ENCODE peak calls at places on chromosome 22, in eight cellular contexts. Q, S, P, A, X, B, C and R are unnamed samples.
A peak's percentile ranks its signal among the peaks of the same experiment; 100 is the strongest.

GRCh38 chr22:27201741-27202140 is 544.4 kb downstream of the MIAT start:
- DNase-seq in B (no peak), S (no peak), C (no peak), A (no peak), Q (no peak), P (no peak), X (no peak), R (no peak)

GRCh38 chr22:32775957-32776356 is 25.5 kb upstream of the TIMP3 start:
- DNase-seq in A (no peak), P (no peak), Q (no peak), X (no peak), S (no peak), C (no peak), B (no peak), R (no peak)

GRCh38 chr22:37274380-37274862 is 7.9 kb upstream of the CYTH4 start:
- DNase-seq in S (no peak), Q (no peak), X (peak; percentile 83), B (no peak), P (no peak), C (peak; percentile 48), A (peak; percentile 45), R (no peak)

GRCh38 chr22:42805016-42805997 is 51.8 kb downstream of the ARFGAP3 start:
- DNase-seq in P (no peak), Q (peak; percentile 64), C (peak; percentile 61), B (peak; percentile 69), X (no peak), A (peak; percentile 45), S (no peak), R (peak; percentile 63)

GRCh38 chr22:50074551-50075042 is 10.6 kb downstream of the MLC1 start:
- DNase-seq in A (no peak), P (no peak), S (no peak), B (peak; percentile 77), C (no peak), Q (peak; percentile 27), X (no peak), R (no peak)

GRCh38 chr22:39179401-39179827 is 26.9 kb upstream of the CBX7 start:
- DNase-seq in B (no peak), Q (no peak), A (no peak), P (no peak), X (peak; percentile 71), C (no peak), S (no peak), R (no peak)

GRCh38 chr22:39496131-39496838 is 5.8 kb upstream of the MIEF1 start:
- DNase-seq in A (peak; percentile 81), P (no peak), S (peak; percentile 84), C (peak; percentile 71), B (peak; percentile 89), Q (peak; percentile 43), X (peak; percentile 89), R (peak; percentile 64)

GRCh38 chr22:35352214-35353111 is 28.4 kb upstream of the HMOX1 start:
- DNase-seq in P (no peak), X (peak; percentile 94), S (no peak), C (peak; percentile 65), A (peak; percentile 92), Q (no peak), B (peak; percentile 70), R (peak; percentile 45)

GRCh38 chr22:50001388-50002231 is 11.0 kb downstream of the IL17REL start:
- DNase-seq in A (no peak), S (no peak), P (no peak), X (no peak), C (no peak), Q (no peak), B (peak; percentile 4), R (no peak)

GRCh38 chr22:50072167-50072555 is 13.1 kb downstream of the MLC1 start:
- DNase-seq in S (no peak), C (no peak), P (no peak), B (no peak), A (no peak), X (no peak), Q (no peak), R (no peak)

GRCh38 chr22:23180301-23180892 is at the start of gene BCR:
- DNase-seq in S (peak; percentile 89), Q (peak; percentile 18), C (peak; percentile 79), P (peak; percentile 50), B (peak; percentile 84), A (peak; percentile 80), X (peak; percentile 93), R (peak; percentile 78)

GRCh38 chr22:43955883-43956286 is 643 bp downstream of the SAMM50 start:
- DNase-seq in C (no peak), Q (no peak), S (peak; percentile 33), A (no peak), X (no peak), P (no peak), B (no peak), R (no peak)

GRCh38 chr22:36016656-36017055 is 12.0 kb downstream of the RBFOX2 start:
- DNase-seq in A (no peak), C (no peak), P (no peak), S (peak; percentile 34), X (no peak), Q (no peak), B (no peak), R (no peak)

GRCh38 chr22:20533095-20533878 is 25.9 kb downstream of the MED15 start:
- DNase-seq in C (no peak), A (no peak), X (no peak), S (no peak), B (no peak), Q (no peak), P (no peak), R (no peak)